ENCODE peak calls at places on chromosomes 16 and 17, in seven cellular contexts. Z is AG04450; G is NCI-H1436; Q is small intestine; M is fibroblast of lung; W is GM18507; Y is activated CD8-positive, alpha-beta T cell treated with anti-CD3 and anti-CD28 coated beads for 36 hours. X is an unnamed sample.

GRCh38 chr17:45305532-45306087 is 11.2 kb downstream of the MAP3K14 start:
- DNase-seq in Z (no peak), M (peak), W (no peak), G (no peak), Q (no peak), Y (peak), X (no peak)

GRCh38 chr17:14715531-14715930 is 414.6 kb downstream of the HS3ST3B1 start:
- DNase-seq in Q (no peak), G (no peak), Y (no peak), Z (no peak), W (no peak), M (no peak), X (no peak)

GRCh38 chr16:84834403-84834772 is 14.6 kb downstream of the CRISPLD2 start:
- DNase-seq in Q (no peak), Z (no peak), G (no peak), W (no peak), M (peak), Y (no peak), X (no peak)

GRCh38 chr16:22006636-22007035 is 1.3 kb upstream of the MOSMO start:
- DNase-seq in Z (no peak), G (no peak), Q (no peak), Y (no peak), M (no peak), W (no peak), X (no peak)

GRCh38 chr17:44970136-44970737 is 2.1 kb upstream of the C1QL1 start:
- DNase-seq in W (no peak), Y (peak), M (peak), Q (no peak), Z (no peak), G (peak), X (no peak)

GRCh38 chr17:41118721-41119120 is 548 bp upstream of the KRTAP4-11 start:
- DNase-seq in Z (no peak), G (no peak), M (peak), Q (no peak), W (no peak), Y (no peak), X (no peak)

GRCh38 chr16:85079785-85080602 is 32.3 kb downstream of the CIBAR2 start:
- DNase-seq in W (no peak), Z (no peak), G (no peak), Y (no peak), M (no peak), Q (no peak), X (no peak)

GRCh38 chr17:77692571-77693161 is 265.8 kb upstream of the TNRC6C start:
- DNase-seq in W (no peak), Q (peak), G (no peak), Z (no peak), M (peak), Y (peak), X (no peak)

GRCh38 chr17:65345261-65346060 is 208.3 kb downstream of the RGS9 start:
- DNase-seq in Q (no peak), Z (no peak), G (no peak), M (peak), W (no peak), Y (peak), X (no peak)

GRCh38 chr16:966035-966434 is 4.7 kb downstream of the LMF1 start:
- DNase-seq in W (no peak), G (no peak), M (no peak), Z (no peak), Q (no peak), Y (no peak), X (no peak)

GRCh38 chr16:22192261-22193133 is 13.6 kb upstream of the EEF2K start:
- DNase-seq in M (peak), Q (peak), Y (peak), Z (peak), G (no peak), W (no peak), X (peak)

GRCh38 chr17:64491034-64491860 is 5.6 kb downstream of the POLG2 start:
- DNase-seq in Y (peak), Z (no peak), M (no peak), G (no peak), Q (peak), W (no peak), X (peak)

GRCh38 chr17:48175692-48176450 is 68.3 kb downstream of the SNX11 start:
- DNase-seq in M (peak), Y (no peak), G (no peak), Z (no peak), Q (no peak), W (no peak), X (no peak)

GRCh38 chr17:77959216-77959925 is 868 bp downstream of the TNRC6C start:
- DNase-seq in W (no peak), M (peak), Y (peak), Q (peak), Z (no peak), G (no peak), X (peak)

GRCh38 chr17:79003661-79004411 is 5.7 kb downstream of the CANT1 start:
- DNase-seq in M (no peak), W (no peak), Q (no peak), Z (no peak), Y (no peak), G (no peak), X (no peak)

GRCh38 chr16:9836118-9836736 is 346.0 kb downstream of the GRIN2A start:
- DNase-seq in Z (no peak), W (no peak), Q (peak), Y (no peak), G (no peak), M (peak), X (no peak)

GRCh38 chr17:77848257-77848656 is 110.2 kb upstream of the TNRC6C start:
- DNase-seq in M (no peak), G (no peak), Q (no peak), Z (no peak), W (no peak), Y (no peak), X (no peak)

GRCh38 chr16:23901178-23902131 is 65.7 kb downstream of the PRKCB start:
- DNase-seq in W (no peak), M (no peak), Q (no peak), Y (no peak), G (no peak), Z (no peak), X (no peak)

GRCh38 chr17:16980813-16981731 is 9.2 kb upstream of the TNFRSF13B start:
- DNase-seq in Z (no peak), Y (no peak), W (peak), G (no peak), Q (no peak), M (no peak), X (peak)

GRCh38 chr17:64134216-64134970 is 4.4 kb upstream of the ERN1 start:
- DNase-seq in M (no peak), Z (no peak), G (no peak), Y (no peak), W (no peak), Q (no peak), X (no peak)

X was measured in activated T-helper 2 cell treated with anti-CD3 and anti-CD28 coated beads, Interferon-gamma antibody, Interleukin-2, Interleukin-4, amounts not matched to agents 10 μg/mL and 5 μg/mL and 100 μg/mL, durations not matched to agents 14 hours and 24 hours and 36 hours.